ENCODE peak calls at places on chromosomes 7 and 10, in six cellular contexts. R is HFFc6, J is cardiac fibroblast, P is foreskin fibroblast, V is AG09309, I is mesothelial cell of epicardium. F is an unnamed sample.

GRCh38 chr10:29691564-29692064 is 56.8 kb upstream of the SVIL start:
- DNase-seq in R (peak; percentile 21), J (peak; percentile 78), P (peak; percentile 68), V (peak; percentile 23), I (no peak), F (peak; percentile 23)

GRCh38 chr10:93030409-93030808 is 30.2 kb upstream of the CYP26C1 start:
- DNase-seq in R (peak; percentile 77), J (peak; percentile 81), P (peak; percentile 79), V (peak; percentile 46), I (no peak), F (no peak)

GRCh38 chr7:47937065-47937687 is 11.1 kb downstream of the PKD1L1 start:
- DNase-seq in R (no peak), J (no peak), P (no peak), V (no peak), I (no peak), F (no peak)

GRCh38 chr10:4654496-4654895 is 171.5 kb upstream of the AKR1E2 start:
- DNase-seq in R (no peak), J (no peak), P (no peak), V (no peak), I (no peak), F (no peak)

GRCh38 chr7:143415696-143416095 is 7.0 kb upstream of the EPHA1 start:
- DNase-seq in R (no peak), J (peak; percentile 80), P (peak; percentile 44), V (no peak), I (no peak), F (no peak)

GRCh38 chr7:4861673-4862072 is at the start of gene PAPOLB:
- DNase-seq in R (no peak), J (no peak), P (peak; percentile 39), V (no peak), I (no peak), F (no peak)

GRCh38 chr10:1561731-1562337 is 175.5 kb downstream of the ADARB2 start:
- DNase-seq in R (no peak), J (no peak), P (no peak), V (no peak), I (no peak), F (no peak)

GRCh38 chr10:60351191-60351853 is 38.4 kb downstream of the ANK3 start:
- DNase-seq in R (no peak), J (no peak), P (no peak), V (no peak), I (no peak), F (no peak)

GRCh38 chr7:158283016-158283974 is 304.3 kb downstream of the PTPRN2 start:
- DNase-seq in R (no peak), J (no peak), P (no peak), V (no peak), I (peak; percentile 31), F (peak; percentile 75)

GRCh38 chr7:143416565-143417149 is 8.0 kb upstream of the EPHA1 start:
- DNase-seq in R (peak; percentile 39), J (peak; percentile 77), P (peak; percentile 81), V (no peak), I (no peak), F (no peak)

GRCh38 chr10:100829103-100829870 is 83.5 kb upstream of the SLF2 start:
- DNase-seq in R (no peak), J (no peak), P (peak; percentile 18), V (no peak), I (no peak), F (no peak)

GRCh38 chr7:41886257-41886905 is 183.5 kb upstream of the INHBA start:
- DNase-seq in R (peak; percentile 84), J (peak; percentile 95), P (peak; percentile 93), V (peak; percentile 91), I (no peak), F (no peak)

GRCh38 chr7:55185321-55185802 is 166.5 kb downstream of the EGFR start:
- DNase-seq in R (peak; percentile 32), J (no peak), P (peak; percentile 45), V (no peak), I (no peak), F (no peak)

GRCh38 chr7:44884553-44885393 is 557 bp downstream of the PURB start:
- DNase-seq in R (peak; percentile 49), J (peak; percentile 77), P (peak; percentile 90), V (no peak), I (peak; percentile 71), F (peak; percentile 88)

GRCh38 chr7:75064801-75065200 is 8.8 kb downstream of the RCC1L start:
- DNase-seq in R (no peak), J (no peak), P (no peak), V (no peak), I (no peak), F (no peak)

GRCh38 chr7:144786522-144786921 is 49.3 kb downstream of the TPK1 start:
- DNase-seq in R (no peak), J (no peak), P (no peak), V (no peak), I (no peak), F (no peak)

GRCh38 chr7:144786079-144786478 is 49.8 kb downstream of the TPK1 start:
- DNase-seq in R (no peak), J (no peak), P (no peak), V (no peak), I (no peak), F (no peak)

GRCh38 chr7:144785491-144785890 is 50.4 kb downstream of the TPK1 start:
- DNase-seq in R (no peak), J (no peak), P (no peak), V (no peak), I (no peak), F (no peak)

GRCh38 chr7:144784943-144785342 is 50.9 kb downstream of the TPK1 start:
- DNase-seq in R (no peak), J (peak; percentile 94), P (no peak), V (no peak), I (no peak), F (no peak)

DNA sequence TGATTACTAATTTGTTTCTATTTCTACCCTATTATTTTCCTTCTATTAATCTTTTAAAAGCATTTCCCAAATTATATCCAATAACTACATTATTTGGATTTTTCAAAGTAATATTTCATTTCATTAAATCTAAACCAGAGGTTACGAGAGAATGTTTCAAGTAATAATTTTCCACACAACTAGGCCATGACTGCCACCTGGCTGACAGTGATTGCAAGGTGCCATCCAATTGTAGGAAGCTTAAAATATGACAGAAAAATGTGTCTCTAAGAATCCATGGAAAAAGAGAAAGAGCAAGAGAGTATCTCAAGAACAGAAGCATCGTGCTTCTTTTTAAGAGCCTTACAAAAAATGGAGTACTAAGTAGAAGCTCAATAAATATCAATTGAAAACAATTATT is 48.7 kb downstream of the TPK1 start:
- DNase-seq in R (no peak), J (no peak), P (no peak), V (no peak), I (no peak), F (no peak)
- TF ChIP-seq CTCF in R (no peak), J (no peak), P (no peak), V (no peak), I (no peak), F (no peak)

GRCh38 chr7:121513105-121513504 is 117.0 kb upstream of the FAM3C start:
- DNase-seq in R (no peak), J (no peak), P (no peak), V (no peak), I (no peak), F (no peak)

GRCh38 chr7:121515181-121515580 is 119.1 kb upstream of the FAM3C start:
- DNase-seq in R (no peak), J (no peak), P (peak; percentile 23), V (no peak), I (no peak), F (no peak)

GRCh38 chr7:121510858-121511482 is 114.9 kb upstream of the FAM3C start:
- DNase-seq in R (no peak), J (peak; percentile 11), P (no peak), V (no peak), I (no peak), F (no peak)

GRCh38 chr7:121505540-121506182 is 109.6 kb upstream of the FAM3C start:
- DNase-seq in R (no peak), J (no peak), P (no peak), V (no peak), I (no peak), F (no peak)

GRCh38 chr7:121510302-121510701 is 114.2 kb upstream of the FAM3C start:
- DNase-seq in R (no peak), J (no peak), P (no peak), V (no peak), I (no peak), F (no peak)
- TF ChIP-seq CTCF in R (peak; percentile 35), J (no peak), P (no peak), V (no peak), I (no peak), F (no peak)

DNA sequence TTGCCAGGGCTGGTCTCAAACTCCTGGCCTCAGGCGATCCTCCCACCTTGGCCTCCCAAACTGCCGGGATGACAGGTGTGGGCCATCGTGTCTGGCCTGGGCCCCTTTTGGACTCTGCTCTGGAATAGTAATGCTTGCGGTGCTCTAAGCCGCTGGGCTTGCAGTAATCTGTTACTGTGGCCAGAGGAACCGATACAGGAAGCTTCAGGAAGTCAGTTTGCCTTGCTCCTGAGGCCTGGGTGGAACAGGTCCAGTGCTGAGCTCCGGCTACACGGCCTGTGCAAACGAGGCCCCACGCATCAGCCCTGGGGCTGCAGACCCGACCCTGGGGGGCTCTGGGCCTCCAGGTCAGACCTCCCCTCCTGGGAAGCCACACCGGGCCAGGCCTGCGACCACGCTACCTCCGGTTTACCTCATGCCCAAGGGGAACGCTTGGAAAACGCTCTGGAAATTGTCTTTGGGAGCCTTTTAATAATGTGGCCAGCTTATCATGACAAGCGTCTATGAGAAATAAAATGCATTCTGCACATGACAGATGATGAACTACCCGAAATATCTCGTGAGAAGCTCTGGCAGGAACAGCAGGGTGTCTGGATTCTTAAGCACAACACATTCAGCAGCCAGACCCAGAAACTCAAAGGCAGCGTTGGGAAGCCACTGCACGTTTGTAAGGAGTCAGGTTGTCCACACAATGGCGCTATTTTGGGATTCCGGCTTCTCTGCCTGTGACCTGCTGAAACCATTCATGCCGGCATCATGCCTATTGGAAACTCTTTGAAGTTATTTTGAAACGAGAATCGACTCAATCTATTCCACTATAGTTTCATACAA is 10.1 kb upstream of the ADAP1 start:
- DNase-seq in R (peak; percentile 20), J (peak; percentile 55), P (peak; percentile 55), V (peak; percentile 52), I (no peak), F (no peak)
- TF ChIP-seq CTCF in R (peak; percentile 44), J (peak; percentile 33), P (peak; percentile 9), V (peak; percentile 49), I (no peak), F (peak; percentile 44)

DNA sequence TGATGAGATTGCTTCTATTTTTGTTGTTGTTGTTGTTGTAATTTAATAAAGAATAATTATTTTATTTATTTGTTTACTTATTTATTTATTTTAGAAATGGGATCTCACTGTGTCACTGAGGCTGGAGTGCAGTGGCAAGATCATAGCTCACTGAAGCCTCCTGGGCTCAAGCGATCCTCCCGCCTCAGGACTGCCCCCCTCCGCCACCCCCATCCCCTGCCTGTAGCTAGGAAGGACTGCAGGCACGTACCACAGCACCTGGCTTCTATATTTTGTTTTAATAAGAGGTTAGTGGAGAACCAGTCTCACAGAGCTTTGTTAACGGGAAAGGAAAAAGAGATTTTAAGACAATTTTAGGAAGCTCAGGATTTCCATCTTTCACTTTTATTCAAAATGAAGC is 19.5 kb upstream of the SMC3 start:
- DNase-seq in R (no peak), J (no peak), P (no peak), V (no peak), I (no peak), F (no peak)
- TF ChIP-seq CTCF in R (no peak), J (no peak), P (no peak), V (no peak), I (no peak), F (no peak)